ENCODE peak calls at places on chromosome 5, in four cellular contexts. W is psoas muscle, S is hepatocyte, X is aorta. E is an unnamed sample.

GRCh38 chr5:77282337-77283027 is 72.0 kb downstream of the PDE8B start:
- DNase-seq in W (no peak), S (peak; percentile 43), X (peak; percentile 57), E (no peak)

GRCh38 chr5:33367396-33367795 is 73.4 kb upstream of the TARS1 start:
- DNase-seq in W (no peak), S (no peak), X (no peak), E (no peak)

GRCh38 chr5:59326551-59326950 is 567.0 kb downstream of the PDE4D start:
- DNase-seq in W (no peak), S (no peak), X (no peak), E (no peak)

GRCh38 chr5:7534505-7534904 is 138.6 kb downstream of the ADCY2 start:
- DNase-seq in W (no peak), S (no peak), X (no peak), E (no peak)

GRCh38 chr5:127486471-127486870 is 31.0 kb upstream of the PRRC1 start:
- DNase-seq in W (no peak), S (no peak), X (no peak), E (no peak)

GRCh38 chr5:33806736-33807442 is 84.9 kb downstream of the ADAMTS12 start:
- DNase-seq in W (no peak), S (peak; percentile 29), X (no peak), E (no peak)

GRCh38 chr5:378301-378891 is 56.9 kb downstream of the AHRR start:
- DNase-seq in W (no peak), S (no peak), X (peak; percentile 5), E (no peak)

GRCh38 chr5:15615859-15616258 is 115.9 kb downstream of the FBXL7 start:
- DNase-seq in W (no peak), S (no peak), X (no peak), E (no peak)

GRCh38 chr5:148146487-148146886 is 21.9 kb upstream of the SPINK14 start:
- DNase-seq in W (no peak), S (no peak), X (no peak), E (no peak)

GRCh38 chr5:136330353-136330913 is 34.9 kb downstream of the TRPC7 start:
- DNase-seq in W (no peak), S (peak; percentile 20), X (no peak), E (no peak)

GRCh38 chr5:80231243-80231642 is 24.6 kb downstream of the SERINC5 start:
- DNase-seq in W (no peak), S (no peak), X (no peak), E (no peak)

GRCh38 chr5:177553671-177554429 is 513 bp downstream of the FAM193B start:
- DNase-seq in W (peak; percentile 74), S (peak; percentile 50), X (peak; percentile 63), E (peak; percentile 21)

GRCh38 chr5:6083311-6083941 is 294.9 kb downstream of the MED10 start:
- DNase-seq in W (no peak), S (no peak), X (no peak), E (no peak)

GRCh38 chr5:135067587-135067986 is 33.6 kb upstream of the PITX1 start:
- DNase-seq in W (no peak), S (no peak), X (no peak), E (no peak)

GRCh38 chr5:132473608-132474007 is 17.0 kb downstream of the IRF1 start:
- DNase-seq in W (no peak), S (no peak), X (no peak), E (peak; percentile 7)

GRCh38 chr5:27011274-27011673 is 27.1 kb downstream of the CDH9 start:
- DNase-seq in W (no peak), S (no peak), X (no peak), E (no peak)

GRCh38 chr5:124235031-124235562 is 511.3 kb downstream of the ZNF608 start:
- DNase-seq in W (no peak), S (no peak), X (no peak), E (no peak)

GRCh38 chr5:140341591-140341990 is 4.8 kb downstream of the HBEGF start:
- DNase-seq in W (peak; percentile 86), S (no peak), X (peak; percentile 78), E (no peak)

GRCh38 chr5:138905541-138905940 is 30.4 kb upstream of the LRRTM2 start:
- DNase-seq in W (no peak), S (no peak), X (no peak), E (no peak)

GRCh38 chr5:78405820-78406750 is 45.7 kb downstream of the SCAMP1 start:
- DNase-seq in W (no peak), S (no peak), X (no peak), E (no peak)

GRCh38 chr5:675876-676698 is 17.1 kb downstream of the TPPP start:
- DNase-seq in W (peak; percentile 15), S (no peak), X (peak; percentile 34), E (no peak)

GRCh38 chr5:156423597-156423996 is 96.6 kb downstream of the SGCD start:
- DNase-seq in W (no peak), S (no peak), X (no peak), E (peak; percentile 6)

GRCh38 chr5:180347651-180348050 is 5.5 kb downstream of the GFPT2 start:
- DNase-seq in W (no peak), S (no peak), X (no peak), E (no peak)

GRCh38 chr5:134184155-134185135 is 7.7 kb upstream of the SKP1 start:
- DNase-seq in W (peak; percentile 84), S (peak; percentile 80), X (peak; percentile 77), E (peak; percentile 74)

GRCh38 chr5:131773805-131774204 is 23.0 kb downstream of the FNIP1 start:
- DNase-seq in W (no peak), S (no peak), X (no peak), E (no peak)

GRCh38 chr5:43389679-43390329 is 22.4 kb downstream of the CCL28 start:
- DNase-seq in W (no peak), S (peak; percentile 90), X (peak; percentile 59), E (peak; percentile 67)

GRCh38 chr5:145660897-145661650 is 174.1 kb downstream of the PRELID2 start:
- DNase-seq in W (no peak), S (no peak), X (no peak), E (no peak)

GRCh38 chr5:2748841-2749513 is 2.5 kb downstream of the IRX2 start:
- DNase-seq in W (no peak), S (no peak), X (no peak), E (no peak)

GRCh38 chr5:40383719-40384651 is 295.7 kb upstream of the PTGER4 start:
- DNase-seq in W (no peak), S (no peak), X (no peak), E (no peak)

GRCh38 chr5:94241288-94241651 is 377.1 kb downstream of the KIAA0825 start:
- DNase-seq in W (no peak), S (no peak), X (no peak), E (no peak)

GRCh38 chr5:81817980-81818379 is 67.1 kb upstream of the SSBP2 start:
- DNase-seq in W (no peak), S (no peak), X (no peak), E (no peak)

GRCh38 chr5:73412597-73412988 is 36.0 kb downstream of the FOXD1 start:
- DNase-seq in W (no peak), S (no peak), X (no peak), E (no peak)

GRCh38 chr5:112420111-112420864 is 1.2 kb upstream of the EPB41L4A start:
- DNase-seq in W (peak; percentile 90), S (peak; percentile 92), X (peak; percentile 86), E (no peak)

GRCh38 chr5:171907731-171908343 is 98.6 kb downstream of the FBXW11 start:
- DNase-seq in W (no peak), S (peak; percentile 79), X (no peak), E (peak; percentile 20)

GRCh38 chr5:141560725-141561483 is 57.9 kb downstream of the DIAPH1 start:
- DNase-seq in W (peak; percentile 87), S (peak; percentile 92), X (peak; percentile 87), E (no peak)

GRCh38 chr5:33439905-33440481 is 772 bp upstream of the TARS1 start:
- DNase-seq in W (no peak), S (no peak), X (no peak), E (no peak)

GRCh38 chr5:127650649-127651048 is 1.8 kb downstream of the CTXN3 start:
- DNase-seq in W (no peak), S (peak; percentile 13), X (no peak), E (no peak)

GRCh38 chr5:124231240-124231639 is 515.2 kb downstream of the ZNF608 start:
- DNase-seq in W (no peak), S (no peak), X (no peak), E (no peak)

GRCh38 chr5:1281038-1281882 is 13.6 kb downstream of the TERT start:
- DNase-seq in W (no peak), S (no peak), X (peak; percentile 20), E (no peak)

DNA sequence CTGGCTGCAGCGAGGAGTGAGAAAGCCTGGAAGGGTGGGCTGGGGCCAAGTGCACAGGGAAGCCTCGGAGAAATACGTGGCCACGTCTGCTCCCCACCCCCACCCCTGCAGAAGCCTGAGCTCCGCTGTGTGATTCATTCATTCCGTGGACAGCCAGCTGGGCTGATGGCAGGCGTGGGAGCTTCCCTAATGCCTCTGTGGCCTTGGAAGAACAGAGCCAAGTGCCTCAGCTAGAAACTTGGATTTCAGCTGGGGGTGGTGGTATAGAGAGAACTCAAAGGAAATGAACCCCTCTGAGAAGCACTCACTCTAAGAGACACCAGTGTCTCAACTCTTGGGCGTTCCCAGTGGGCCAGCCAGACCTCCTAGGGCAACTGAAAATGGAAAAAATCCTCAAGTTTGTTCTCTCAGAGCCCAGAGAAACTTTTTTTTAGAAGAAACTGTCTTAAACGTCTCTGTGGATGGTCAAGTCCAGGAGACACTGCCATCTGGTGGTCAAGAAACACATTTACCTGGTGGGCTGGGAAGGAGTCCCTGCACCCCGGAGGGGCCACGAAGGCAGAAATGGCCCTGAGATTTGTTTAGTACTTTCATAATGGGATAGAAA is 18.0 kb downstream of the ATOX1 start:
- DNase-seq in W (peak; percentile 73), S (peak; percentile 92), X (peak; percentile 83), E (peak; percentile 72)
- H3K27ac ChIP-seq in W (peak overlapping the region; percentile 62), S (peak overlapping the region; percentile 90), X (peak overlapping the region; percentile 73), E (no peak overlapping the region)

DNA sequence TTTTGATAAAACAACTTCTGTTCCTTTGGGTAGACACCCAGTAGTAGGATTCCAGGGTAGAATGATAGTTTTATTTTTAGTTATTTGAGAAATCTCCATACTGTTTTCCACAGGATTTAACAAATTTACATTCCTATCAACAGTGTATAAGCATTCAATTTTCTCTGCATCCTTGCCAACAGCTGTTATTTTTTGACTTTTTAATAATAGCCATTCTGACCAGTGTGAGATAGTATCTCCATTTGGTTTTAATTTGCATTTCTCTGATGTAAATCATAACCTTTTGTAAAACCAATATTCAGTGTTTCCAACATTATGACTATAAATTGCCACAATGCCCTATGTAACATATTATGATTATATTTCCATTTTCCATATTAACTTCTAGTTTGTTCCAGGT is 28.2 kb upstream of the CCNB1 start:
- DNase-seq in W (no peak), S (no peak), X (no peak), E (no peak)
- H3K4me3 ChIP-seq in W (no peak overlapping the region), S (no peak overlapping the region), X (no peak overlapping the region), E (no peak overlapping the region)

GRCh38 chr5:158812381-158812780 is 287.3 kb downstream of the EBF1 start:
- DNase-seq in W (peak; percentile 54), S (no peak), X (no peak), E (no peak)
- H3K4me1 ChIP-seq in W (no peaks in the 10 kb centered on the region), S (no peaks in the 10 kb centered on the region), X (no peaks in the 10 kb centered on the region), E (peaks cover 19% of the 10 kb centered on the region)

GRCh38 chr5:74953601-74953960 is 87.4 kb upstream of the FAM169A start:
- DNase-seq in W (no peak), S (no peak), X (no peak), E (no peak)
- H3K27ac ChIP-seq in W (no peak overlapping the region), S (peak overlapping the region; percentile 81), X (no peak overlapping the region), E (no peak overlapping the region)

GRCh38 chr5:128966375-128966774 is 1.1 kb downstream of the SLC27A6 start:
- DNase-seq in W (no peak), S (no peak), X (no peak), E (no peak)
- H3K4me3 ChIP-seq in W (no peak overlapping the region), S (no peak overlapping the region), X (no peak overlapping the region), E (no peak overlapping the region)